ENCODE peak calls at places on chromosomes 11 and 22, in seven cellular contexts. I is testis, N is BE2C, E is glutamatergic neuron, X is IMR-90, M is fibroblast of pulmonary artery, V is Calu3. P is an unnamed sample.

GRCh38 chr11:58577441-58578135 is 1.3 kb upstream of the ZFP91 start:
- DNase-seq in I (peak; percentile 63), M (peak; percentile 88), V (no peak), E (peak; percentile 41), X (peak; percentile 97), N (peak; percentile 7), P (peak; percentile 82)

GRCh38 chr11:113531575-113532451 is 56.6 kb upstream of the DRD2 start:
- DNase-seq in E (no peak), I (peak; percentile 15), M (peak; percentile 44), X (no peak), V (no peak), N (no peak), P (no peak)

GRCh38 chr11:110470716-110471115 is 41.0 kb downstream of the FDX1 start:
- DNase-seq in E (no peak), X (peak; percentile 73), I (no peak), N (no peak), M (no peak), V (no peak), P (no peak)

GRCh38 chr11:2799881-2800654 is 85.5 kb downstream of the CDKN1C start:
- DNase-seq in M (no peak), V (no peak), I (peak; percentile 7), X (no peak), N (peak; percentile 2), E (peak; percentile 12), P (no peak)

GRCh38 chr11:34827239-34827638 is 88.9 kb downstream of the APIP start:
- DNase-seq in I (no peak), N (no peak), V (no peak), X (no peak), E (no peak), M (no peak), P (no peak)

GRCh38 chr11:44659641-44660040 is 67.1 kb upstream of the TSPAN18 start:
- DNase-seq in E (no peak), N (no peak), X (no peak), V (no peak), M (no peak), I (peak; percentile 67), P (no peak)

GRCh38 chr22:42946551-42947198 is 68.3 kb downstream of the PACSIN2 start:
- DNase-seq in X (no peak), E (no peak), M (no peak), V (no peak), N (no peak), I (no peak), P (no peak)

GRCh38 chr11:131684111-131685060 is 314.0 kb downstream of the NTM start:
- DNase-seq in V (no peak), I (no peak), X (no peak), M (no peak), N (no peak), E (no peak), P (no peak)

GRCh38 chr11:100776212-100776896 is 89.3 kb downstream of the ARHGAP42 start:
- DNase-seq in X (peak; percentile 4), V (peak; percentile 44), M (peak; percentile 78), E (no peak), N (no peak), I (no peak), P (peak; percentile 38)

GRCh38 chr11:87463486-87464102 is 425.9 kb downstream of the TMEM135 start:
- DNase-seq in N (no peak), M (peak; percentile 5), X (peak; percentile 36), V (peak; percentile 12), I (no peak), E (no peak), P (peak; percentile 36)

GRCh38 chr11:72441647-72442267 is 7.4 kb upstream of the CLPB start:
- DNase-seq in V (no peak), X (peak; percentile 63), E (no peak), M (peak; percentile 83), N (no peak), I (peak; percentile 20), P (no peak)

GRCh38 chr22:43789452-43789851 is 22.7 kb downstream of the EFCAB6 start:
- DNase-seq in X (peak; percentile 99), E (no peak), V (peak; percentile 15), I (peak; percentile 37), M (peak; percentile 96), N (peak; percentile 70), P (peak; percentile 89)

GRCh38 chr11:94968334-94968958 is 4.9 kb downstream of the CWC15 start:
- DNase-seq in X (peak; percentile 60), N (no peak), E (no peak), V (no peak), M (peak; percentile 67), I (no peak), P (peak; percentile 73)

GRCh38 chr11:26710489-26710888 is 11.4 kb downstream of the SLC5A12 start:
- DNase-seq in E (no peak), M (no peak), N (no peak), X (no peak), V (no peak), I (no peak), P (no peak)

GRCh38 chr11:121741954-121742361 is 289.2 kb upstream of the SORL1-AS1 start:
- DNase-seq in V (no peak), I (peak; percentile 95), X (peak; percentile 52), M (peak; percentile 84), N (peak; percentile 83), E (no peak), P (no peak)

GRCh38 chr11:63523151-63523550 is 13.5 kb upstream of the PLAAT4 start:
- DNase-seq in M (no peak), V (no peak), N (no peak), E (no peak), I (no peak), X (no peak), P (no peak)

GRCh38 chr11:69463892-69464620 is 17.4 kb upstream of the LINC01488 start:
- DNase-seq in E (no peak), N (no peak), I (no peak), X (no peak), M (no peak), V (no peak), P (no peak)

GRCh38 chr22:49183208-49183825 is 644.4 kb downstream of the BRD1 start:
- DNase-seq in X (no peak), V (no peak), E (no peak), N (no peak), M (no peak), I (no peak), P (no peak)

GRCh38 chr11:69238562-69239319 is 55.2 kb upstream of the MYEOV start:
- DNase-seq in E (no peak), N (no peak), V (no peak), X (no peak), I (no peak), M (no peak), P (no peak)

GRCh38 chr11:1049431-1049891 is 12.9 kb upstream of the MUC6 start:
- DNase-seq in X (no peak), N (peak; percentile 3), V (no peak), E (no peak), M (no peak), I (no peak), P (no peak)

GRCh38 chr11:1051356-1052132 is 15.0 kb upstream of the MUC6 start:
- DNase-seq in N (no peak), I (no peak), V (no peak), M (no peak), E (no peak), X (no peak), P (no peak)

GRCh38 chr11:1049911-1050580 is 13.5 kb upstream of the MUC6 start:
- DNase-seq in E (peak; percentile 16), M (no peak), I (no peak), V (no peak), X (no peak), N (peak; percentile 6), P (no peak)

GRCh38 chr11:1052133-1053011 is 15.9 kb upstream of the MUC6 start:
- DNase-seq in M (no peak), V (no peak), X (no peak), N (peak; percentile 4), E (peak; percentile 23), I (no peak), P (no peak)

DNA sequence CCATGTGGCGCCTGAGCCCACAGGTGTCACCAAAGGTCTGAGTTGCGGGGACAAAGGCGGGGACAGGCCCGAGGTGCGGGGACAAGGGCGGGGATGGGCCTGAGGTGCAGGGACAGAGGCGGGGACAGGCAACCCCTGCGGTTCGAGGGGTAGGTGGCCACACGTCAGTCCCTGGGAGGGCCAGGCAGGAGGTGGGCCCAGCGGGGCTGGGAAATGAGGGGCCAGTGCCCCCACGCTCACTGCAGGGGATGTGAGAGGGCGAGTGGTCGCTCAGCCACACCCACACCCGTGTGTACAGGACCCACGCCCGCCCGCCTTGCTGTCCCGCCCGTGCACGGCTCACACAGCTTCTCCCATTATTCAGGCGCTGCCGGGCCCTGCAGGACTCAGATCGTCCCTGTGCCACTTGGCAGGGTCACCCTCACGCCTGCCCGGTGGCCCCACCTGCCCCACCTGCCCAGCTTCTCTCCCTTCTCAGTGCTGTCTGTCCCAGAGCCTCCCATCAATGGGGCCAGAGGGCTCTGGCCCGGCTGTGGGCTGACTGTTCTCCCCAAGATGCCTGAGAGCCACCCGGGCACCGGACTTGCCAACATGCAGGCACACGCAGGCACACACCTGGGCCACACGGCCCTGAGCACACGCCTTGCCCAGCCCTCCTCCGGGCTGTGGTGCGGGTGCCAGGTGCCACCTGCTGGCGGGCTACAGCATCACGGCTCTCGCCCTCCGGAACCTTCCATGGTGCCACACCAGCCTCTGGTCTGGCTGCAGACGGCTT is 14.2 kb upstream of the MUC6 start:
- DNase-seq in N (peak; percentile 69), M (peak; percentile 65), X (peak; percentile 18), E (peak; percentile 83), V (peak; percentile 89), I (peak; percentile 77), P (peak; percentile 43)
- TF ChIP-seq CTCF in N (peak; percentile 69), M (peak; percentile 85), X (peak; percentile 65), E (peak; percentile 83), V (peak; percentile 92), I (peak; percentile 86), P (peak; percentile 91)

GRCh38 chr11:36292311-36292722 is 3.1 kb upstream of the COMMD9 start:
- DNase-seq in I (no peak), V (peak; percentile 21), X (peak; percentile 47), E (no peak), M (peak; percentile 68), N (no peak), P (peak; percentile 26)
- TF ChIP-seq CTCF in I (peak; percentile 31), V (no peak), X (peak; percentile 78), E (peak; percentile 73), M (peak; percentile 46), N (peak; percentile 37), P (peak; percentile 82)

DNA sequence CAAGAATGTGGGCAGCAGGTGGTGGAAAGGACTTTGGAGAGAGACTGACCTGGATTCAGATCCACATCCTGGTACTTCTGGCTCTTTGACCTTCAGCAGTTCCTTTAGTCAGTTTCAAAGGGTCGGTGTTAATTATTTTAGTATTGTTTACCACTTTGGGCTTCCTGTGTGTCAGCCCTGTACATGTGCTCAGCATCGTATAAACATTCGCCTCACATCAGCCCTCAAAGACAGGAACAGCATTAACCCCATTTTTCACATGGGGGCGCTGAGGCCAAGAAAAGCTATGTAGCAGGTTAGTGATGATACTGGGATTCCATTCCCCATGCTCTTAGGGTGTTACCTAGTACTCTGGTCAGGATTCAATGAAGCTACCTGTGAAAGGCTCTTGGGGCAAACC is 72.1 kb upstream of the YWHAH start:
- DNase-seq in I (no peak), N (peak; percentile 26), M (peak; percentile 30), V (peak; percentile 2), E (no peak), X (no peak), P (no peak)
- TF ChIP-seq CTCF in I (no peak), N (peak; percentile 59), M (peak; percentile 25), V (no peak), E (no peak), X (no peak), P (peak; percentile 18)

GRCh38 chr11:124119103-124119502 is 3.9 kb downstream of the VWA5A start:
- DNase-seq in M (no peak), V (no peak), E (no peak), I (no peak), N (no peak), X (no peak), P (no peak)

GRCh38 chr11:124122123-124122522 is 6.9 kb downstream of the VWA5A start:
- DNase-seq in V (no peak), X (no peak), N (no peak), I (no peak), M (no peak), E (no peak), P (no peak)

GRCh38 chr11:124123587-124123986 is 8.3 kb downstream of the VWA5A start:
- DNase-seq in X (no peak), N (no peak), E (no peak), V (no peak), I (no peak), M (no peak), P (no peak)
- TF ChIP-seq CTCF in X (no peak), N (peak; percentile 29), E (peak; percentile 34), V (no peak), I (no peak), M (peak; percentile 7), P (no peak)